ENCODE peak calls at places on chromosomes 12 and 14, in eight cellular contexts. One of them, this sample, is unnamed.

GRCh38 chr14:99424306-99424877 is 56.3 kb downstream of the SETD3 start:
- DNase-seq in CD8-positive, alpha-beta memory T cell: no peak
- DNase-seq in activated CD4-positive, alpha-beta T cell treated with anti-CD3 and anti-CD28 coated beads, Interleukin-2, amount 10 ng/mL, durations not matched to agents 7 days and 5 days: no peak
- DNase-seq in WTC11: no peak
- DNase-seq in MCF 10A: no peak
- DNase-seq in neuronal stem cell: no peak
- DNase-seq in fibroblast of mammary gland: no peak
- DNase-seq in stimulated activated CD8-positive, alpha-beta memory T cell treated with anti-CD3 and anti-CD28 coated beads, Interleukin-4, amount 100 ng/mL, for 24 hours: no peak
- DNase-seq in this sample: no peak

GRCh38 chr14:51650721-51651387 is 856 bp upstream of the FRMD6 start:
- DNase-seq in fibroblast of mammary gland: peak
- DNase-seq in CD8-positive, alpha-beta memory T cell: no peak
- DNase-seq in WTC11: peak
- DNase-seq in MCF 10A: peak
- DNase-seq in stimulated activated CD8-positive, alpha-beta memory T cell treated with anti-CD3 and anti-CD28 coated beads, Interleukin-4, amount 100 ng/mL, for 24 hours: no peak
- DNase-seq in neuronal stem cell: peak
- DNase-seq in activated CD4-positive, alpha-beta T cell treated with anti-CD3 and anti-CD28 coated beads, Interleukin-2, amount 10 ng/mL, durations not matched to agents 7 days and 5 days: no peak
- DNase-seq in this sample: no peak

GRCh38 chr14:21436567-21437062 is 19.3 kb downstream of the CHD8 start:
- DNase-seq in stimulated activated CD8-positive, alpha-beta memory T cell treated with anti-CD3 and anti-CD28 coated beads, Interleukin-4, amount 100 ng/mL, for 24 hours: no peak
- DNase-seq in fibroblast of mammary gland: no peak
- DNase-seq in MCF 10A: no peak
- DNase-seq in activated CD4-positive, alpha-beta T cell treated with anti-CD3 and anti-CD28 coated beads, Interleukin-2, amount 10 ng/mL, durations not matched to agents 7 days and 5 days: no peak
- DNase-seq in CD8-positive, alpha-beta memory T cell: no peak
- DNase-seq in neuronal stem cell: no peak
- DNase-seq in WTC11: no peak
- DNase-seq in this sample: no peak

GRCh38 chr12:84502907-84503787 is 409.5 kb downstream of the SLC6A15 start:
- DNase-seq in WTC11: peak
- DNase-seq in CD8-positive, alpha-beta memory T cell: no peak
- DNase-seq in fibroblast of mammary gland: peak
- DNase-seq in MCF 10A: peak
- DNase-seq in activated CD4-positive, alpha-beta T cell treated with anti-CD3 and anti-CD28 coated beads, Interleukin-2, amount 10 ng/mL, durations not matched to agents 7 days and 5 days: peak
- DNase-seq in neuronal stem cell: peak
- DNase-seq in stimulated activated CD8-positive, alpha-beta memory T cell treated with anti-CD3 and anti-CD28 coated beads, Interleukin-4, amount 100 ng/mL, for 24 hours: no peak
- DNase-seq in this sample: peak

GRCh38 chr12:122204829-122205589 is 1.5 kb downstream of the B3GNT4 start:
- DNase-seq in MCF 10A: no peak
- DNase-seq in activated CD4-positive, alpha-beta T cell treated with anti-CD3 and anti-CD28 coated beads, Interleukin-2, amount 10 ng/mL, durations not matched to agents 7 days and 5 days: no peak
- DNase-seq in stimulated activated CD8-positive, alpha-beta memory T cell treated with anti-CD3 and anti-CD28 coated beads, Interleukin-4, amount 100 ng/mL, for 24 hours: no peak
- DNase-seq in WTC11: no peak
- DNase-seq in neuronal stem cell: no peak
- DNase-seq in fibroblast of mammary gland: no peak
- DNase-seq in CD8-positive, alpha-beta memory T cell: no peak
- DNase-seq in this sample: no peak

GRCh38 chr12:29316772-29317171 is 64.2 kb downstream of the ERGIC2 start:
- DNase-seq in activated CD4-positive, alpha-beta T cell treated with anti-CD3 and anti-CD28 coated beads, Interleukin-2, amount 10 ng/mL, durations not matched to agents 7 days and 5 days: no peak
- DNase-seq in fibroblast of mammary gland: peak
- DNase-seq in neuronal stem cell: no peak
- DNase-seq in CD8-positive, alpha-beta memory T cell: no peak
- DNase-seq in stimulated activated CD8-positive, alpha-beta memory T cell treated with anti-CD3 and anti-CD28 coated beads, Interleukin-4, amount 100 ng/mL, for 24 hours: no peak
- DNase-seq in WTC11: peak
- DNase-seq in MCF 10A: no peak
- DNase-seq in this sample: no peak

GRCh38 chr14:68659021-68659931 is 133.6 kb downstream of the ZFP36L1 start:
- DNase-seq in stimulated activated CD8-positive, alpha-beta memory T cell treated with anti-CD3 and anti-CD28 coated beads, Interleukin-4, amount 100 ng/mL, for 24 hours: no peak
- DNase-seq in fibroblast of mammary gland: peak
- DNase-seq in WTC11: no peak
- DNase-seq in MCF 10A: no peak
- DNase-seq in neuronal stem cell: no peak
- DNase-seq in activated CD4-positive, alpha-beta T cell treated with anti-CD3 and anti-CD28 coated beads, Interleukin-2, amount 10 ng/mL, durations not matched to agents 7 days and 5 days: no peak
- DNase-seq in CD8-positive, alpha-beta memory T cell: no peak
- DNase-seq in this sample: no peak

GRCh38 chr12:40942326-40942725 is 245.8 kb upstream of the PDZRN4 start:
- DNase-seq in neuronal stem cell: peak
- DNase-seq in fibroblast of mammary gland: peak
- DNase-seq in WTC11: no peak
- DNase-seq in activated CD4-positive, alpha-beta T cell treated with anti-CD3 and anti-CD28 coated beads, Interleukin-2, amount 10 ng/mL, durations not matched to agents 7 days and 5 days: no peak
- DNase-seq in CD8-positive, alpha-beta memory T cell: no peak
- DNase-seq in MCF 10A: no peak
- DNase-seq in stimulated activated CD8-positive, alpha-beta memory T cell treated with anti-CD3 and anti-CD28 coated beads, Interleukin-4, amount 100 ng/mL, for 24 hours: no peak
- DNase-seq in this sample: no peak

GRCh38 chr12:99722690-99723486 is 75.3 kb downstream of the GARIN6 start:
- DNase-seq in fibroblast of mammary gland: no peak
- DNase-seq in MCF 10A: no peak
- DNase-seq in activated CD4-positive, alpha-beta T cell treated with anti-CD3 and anti-CD28 coated beads, Interleukin-2, amount 10 ng/mL, durations not matched to agents 7 days and 5 days: no peak
- DNase-seq in WTC11: peak
- DNase-seq in neuronal stem cell: peak
- DNase-seq in CD8-positive, alpha-beta memory T cell: no peak
- DNase-seq in stimulated activated CD8-positive, alpha-beta memory T cell treated with anti-CD3 and anti-CD28 coated beads, Interleukin-4, amount 100 ng/mL, for 24 hours: no peak
- DNase-seq in this sample: no peak

GRCh38 chr12:13195848-13196301 is 651 bp upstream of the EMP1 start:
- DNase-seq in CD8-positive, alpha-beta memory T cell: no peak
- DNase-seq in WTC11: no peak
- DNase-seq in neuronal stem cell: no peak
- DNase-seq in stimulated activated CD8-positive, alpha-beta memory T cell treated with anti-CD3 and anti-CD28 coated beads, Interleukin-4, amount 100 ng/mL, for 24 hours: no peak
- DNase-seq in fibroblast of mammary gland: peak
- DNase-seq in MCF 10A: no peak
- DNase-seq in activated CD4-positive, alpha-beta T cell treated with anti-CD3 and anti-CD28 coated beads, Interleukin-2, amount 10 ng/mL, durations not matched to agents 7 days and 5 days: no peak
- DNase-seq in this sample: no peak

GRCh38 chr12:27009926-27010325 is 4.3 kb downstream of the TM7SF3 start:
- DNase-seq in fibroblast of mammary gland: no peak
- DNase-seq in MCF 10A: no peak
- DNase-seq in stimulated activated CD8-positive, alpha-beta memory T cell treated with anti-CD3 and anti-CD28 coated beads, Interleukin-4, amount 100 ng/mL, for 24 hours: no peak
- DNase-seq in neuronal stem cell: no peak
- DNase-seq in activated CD4-positive, alpha-beta T cell treated with anti-CD3 and anti-CD28 coated beads, Interleukin-2, amount 10 ng/mL, durations not matched to agents 7 days and 5 days: no peak
- DNase-seq in CD8-positive, alpha-beta memory T cell: no peak
- DNase-seq in WTC11: no peak
- DNase-seq in this sample: no peak

GRCh38 chr12:104828015-104828414 is 130.1 kb downstream of the SLC41A2 start:
- DNase-seq in WTC11: no peak
- DNase-seq in stimulated activated CD8-positive, alpha-beta memory T cell treated with anti-CD3 and anti-CD28 coated beads, Interleukin-4, amount 100 ng/mL, for 24 hours: no peak
- DNase-seq in fibroblast of mammary gland: no peak
- DNase-seq in CD8-positive, alpha-beta memory T cell: no peak
- DNase-seq in MCF 10A: no peak
- DNase-seq in neuronal stem cell: no peak
- DNase-seq in activated CD4-positive, alpha-beta T cell treated with anti-CD3 and anti-CD28 coated beads, Interleukin-2, amount 10 ng/mL, durations not matched to agents 7 days and 5 days: no peak
- DNase-seq in this sample: no peak

GRCh38 chr12:100077367-100077766 is 65.3 kb downstream of the BLTP3B start:
- DNase-seq in stimulated activated CD8-positive, alpha-beta memory T cell treated with anti-CD3 and anti-CD28 coated beads, Interleukin-4, amount 100 ng/mL, for 24 hours: no peak
- DNase-seq in activated CD4-positive, alpha-beta T cell treated with anti-CD3 and anti-CD28 coated beads, Interleukin-2, amount 10 ng/mL, durations not matched to agents 7 days and 5 days: no peak
- DNase-seq in fibroblast of mammary gland: peak
- DNase-seq in WTC11: no peak
- DNase-seq in MCF 10A: peak
- DNase-seq in CD8-positive, alpha-beta memory T cell: no peak
- DNase-seq in neuronal stem cell: no peak
- DNase-seq in this sample: no peak

GRCh38 chr12:111406474-111407370 is 999 bp downstream of the SH2B3 start:
- DNase-seq in activated CD4-positive, alpha-beta T cell treated with anti-CD3 and anti-CD28 coated beads, Interleukin-2, amount 10 ng/mL, durations not matched to agents 7 days and 5 days: peak
- DNase-seq in neuronal stem cell: no peak
- DNase-seq in stimulated activated CD8-positive, alpha-beta memory T cell treated with anti-CD3 and anti-CD28 coated beads, Interleukin-4, amount 100 ng/mL, for 24 hours: peak
- DNase-seq in MCF 10A: no peak
- DNase-seq in fibroblast of mammary gland: no peak
- DNase-seq in WTC11: no peak
- DNase-seq in CD8-positive, alpha-beta memory T cell: peak
- DNase-seq in this sample: no peak

This sample was measured in SHP77 treated with DMSO at 0.1 percent for 48 hours.